ENCODE peak calls at places on chromosomes 5 and 9, in four cellular contexts. B is left ventricle myocardium inferior, K is fibroblast of mammary gland, G is fibroblast of pulmonary artery. I is an unnamed sample.

GRCh38 chr5:191036-191948 is at the start of gene LRRC14B:
- DNase-seq in B (peak), G (no peak), K (no peak), I (no peak)

GRCh38 chr5:57651127-57651526 is 168.5 kb upstream of the ACTBL2 start:
- DNase-seq in B (no peak), K (no peak), G (no peak), I (no peak)

GRCh38 chr9:109926321-109926959 is 146.4 kb downstream of the PALM2AKAP2 start:
- DNase-seq in K (no peak), G (no peak), B (no peak), I (no peak)

GRCh38 chr9:130458027-130458803 is 13.5 kb downstream of the ASS1 start:
- DNase-seq in B (no peak), G (no peak), K (no peak), I (no peak)

GRCh38 chr5:176822426-176823075 is 12.2 kb downstream of the UNC5A start:
- DNase-seq in K (no peak), B (no peak), G (no peak), I (no peak)

GRCh38 chr9:83070257-83070656 is 7.3 kb upstream of the RASEF start:
- DNase-seq in G (no peak), B (no peak), K (peak), I (peak)

GRCh38 chr5:57094753-57095683 is 78.8 kb upstream of the GPBP1 start:
- DNase-seq in B (no peak), K (peak), G (peak), I (peak)

GRCh38 chr5:123855630-123856029 is 343.7 kb downstream of the CSNK1G3 start:
- DNase-seq in G (no peak), B (no peak), K (no peak), I (no peak)

GRCh38 chr9:38026840-38027527 is 42.0 kb downstream of the SHB start:
- DNase-seq in B (no peak), G (no peak), K (no peak), I (no peak)

GRCh38 chr5:134084166-134084565 is 30.3 kb upstream of the TCF7 start:
- DNase-seq in B (no peak), K (no peak), G (no peak), I (no peak)

GRCh38 chr9:131262327-131263032 is 13.8 kb downstream of the FAM78A start:
- DNase-seq in B (no peak), G (no peak), K (no peak), I (peak)

GRCh38 chr9:117414906-117415583 is at the start of gene ASTN2:
- DNase-seq in G (no peak), K (no peak), B (no peak), I (no peak)

GRCh38 chr9:124594673-124595072 is 87.5 kb upstream of the NR5A1 start:
- DNase-seq in B (no peak), K (no peak), G (no peak), I (no peak)

GRCh38 chr9:105828596-105829213 is 134.4 kb downstream of the TMEM38B start:
- DNase-seq in B (no peak), K (no peak), G (no peak), I (no peak)

GRCh38 chr5:67301285-67301904 is 104.8 kb upstream of the CD180 start:
- DNase-seq in G (peak), B (peak), K (peak), I (peak)

GRCh38 chr9:20865357-20865756 is 166.1 kb downstream of the HACD4 start:
- DNase-seq in K (peak), B (no peak), G (no peak), I (no peak)

GRCh38 chr5:64161420-64161819 is 4.2 kb upstream of the RNF180 start:
- DNase-seq in B (no peak), G (no peak), K (no peak), I (no peak)

GRCh38 chr5:77844408-77845272 is 68.5 kb upstream of the TBCA start:
- DNase-seq in K (peak), B (no peak), G (no peak), I (peak)

GRCh38 chr9:127074561-127075548 is 47.6 kb downstream of the ANGPTL2 start:
- DNase-seq in B (no peak), G (no peak), K (no peak), I (no peak)

GRCh38 chr5:143350790-143351603 is 52.5 kb downstream of the NR3C1 start:
- DNase-seq in G (peak), K (peak), B (no peak), I (peak)

GRCh38 chr5:58886315-58887207 is 303.7 kb downstream of the RAB3C start:
- DNase-seq in B (peak), G (peak), K (peak), I (peak)

GRCh38 chr9:16664211-16664610 is 206.3 kb downstream of the BNC2 start:
- DNase-seq in K (no peak), G (no peak), B (no peak), I (peak)

GRCh38 chr5:22678886-22679285 is 174.3 kb downstream of the CDH12 start:
- DNase-seq in B (no peak), K (no peak), G (no peak), I (no peak)

GRCh38 chr5:63961598-63962161 is 565 bp downstream of the HTR1A start:
- DNase-seq in G (no peak), K (no peak), B (no peak), I (no peak)

GRCh38 chr9:126611592-126612328 is 2.0 kb upstream of the LMX1B start:
- DNase-seq in B (peak), K (peak), G (peak), I (peak)

GRCh38 chr5:139638090-139638735 is 9.9 kb upstream of the CXXC5 start:
- DNase-seq in G (peak), B (peak), K (peak), I (peak)

DNA sequence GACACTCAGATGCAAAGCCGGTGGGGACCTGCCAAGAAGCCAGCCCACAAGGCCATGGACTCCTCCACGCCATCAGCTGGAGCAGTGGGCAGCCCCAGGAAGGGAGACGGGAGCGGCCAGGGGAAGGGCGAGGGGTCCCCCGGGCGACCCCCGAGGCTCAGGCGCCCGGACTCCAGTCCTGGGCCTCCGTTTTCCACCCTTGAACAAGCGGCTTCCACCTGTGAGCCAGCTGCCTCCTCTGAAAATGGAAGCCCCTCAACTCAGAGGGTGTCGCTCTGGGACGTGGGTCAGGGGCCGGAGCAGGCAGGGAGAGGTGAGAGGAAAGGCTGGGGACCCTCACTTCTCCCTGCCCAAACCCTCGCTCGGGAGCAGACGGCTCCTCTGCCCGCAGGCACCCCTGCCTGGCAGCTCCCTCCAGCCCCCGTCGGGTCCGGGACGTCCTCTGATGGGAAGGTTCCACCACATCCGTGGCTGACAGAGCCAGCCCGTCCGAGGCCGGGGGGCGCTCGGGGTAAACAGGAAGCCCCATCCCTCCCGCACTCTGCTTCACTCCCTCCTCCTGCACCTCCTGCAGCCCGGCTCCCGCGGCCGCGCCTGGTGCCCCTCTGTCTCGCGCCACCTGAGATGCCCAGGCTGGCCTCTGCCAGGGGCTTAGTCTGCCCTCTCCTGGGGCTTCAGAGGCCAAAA is 3.7 kb upstream of the EGFL7 start:
- DNase-seq in K (no peak), B (no peak), G (no peak), I (no peak)
- H3K4me3 ChIP-seq in K (no peak), B (peak), G (no peak), I (no peak)

DNA sequence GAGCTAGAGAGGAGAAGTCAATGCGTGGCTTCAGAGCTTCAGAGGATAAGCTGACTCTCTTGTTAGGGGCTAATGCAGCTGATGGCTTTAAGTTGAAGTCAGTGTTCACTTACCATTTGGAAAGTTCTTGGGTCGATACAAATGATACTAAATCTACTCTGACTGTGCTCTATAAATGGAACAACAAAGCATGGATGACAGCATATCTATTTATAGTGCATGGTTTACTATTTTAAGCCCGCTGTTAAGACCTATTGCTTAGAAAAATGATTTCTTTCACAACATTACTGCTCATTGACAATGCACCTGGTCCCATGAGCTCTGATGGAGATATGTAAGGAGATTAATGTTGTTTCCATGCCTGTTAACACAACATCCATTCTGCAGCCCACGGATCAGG is 435.6 kb downstream of the MAT2B start:
- DNase-seq in K (no peak), B (no peak), G (no peak), I (no peak)
- TF ChIP-seq CTCF in K (no peak), B (no peak), G (no peak), I (no peak)

GRCh38 chr5:147559725-147560124 is 49.9 kb upstream of the DPYSL3 start:
- DNase-seq in K (no peak), G (no peak), B (no peak), I (peak)

GRCh38 chr5:147560982-147561381 is 51.1 kb upstream of the DPYSL3 start:
- DNase-seq in G (no peak), B (no peak), K (no peak), I (no peak)

GRCh38 chr5:147558131-147558730 is 48.4 kb upstream of the DPYSL3 start:
- DNase-seq in B (no peak), K (no peak), G (peak), I (no peak)

GRCh38 chr5:147558826-147559225 is 49.0 kb upstream of the DPYSL3 start:
- DNase-seq in K (peak), B (peak), G (peak), I (peak)

GRCh38 chr5:147561435-147561834 is 51.6 kb upstream of the DPYSL3 start:
- DNase-seq in K (no peak), G (no peak), B (no peak), I (no peak)
- H3K4me3 ChIP-seq in K (no peak), G (no peak), B (no peak), I (no peak)

GRCh38 chr9:129177791-129178578 is at the start of gene IER5L:
- DNase-seq in K (peak), G (peak), B (peak), I (peak)
- TF ChIP-seq CTCF in K (no peak), G (no peak), B (no peak), I (peak)

DNA sequence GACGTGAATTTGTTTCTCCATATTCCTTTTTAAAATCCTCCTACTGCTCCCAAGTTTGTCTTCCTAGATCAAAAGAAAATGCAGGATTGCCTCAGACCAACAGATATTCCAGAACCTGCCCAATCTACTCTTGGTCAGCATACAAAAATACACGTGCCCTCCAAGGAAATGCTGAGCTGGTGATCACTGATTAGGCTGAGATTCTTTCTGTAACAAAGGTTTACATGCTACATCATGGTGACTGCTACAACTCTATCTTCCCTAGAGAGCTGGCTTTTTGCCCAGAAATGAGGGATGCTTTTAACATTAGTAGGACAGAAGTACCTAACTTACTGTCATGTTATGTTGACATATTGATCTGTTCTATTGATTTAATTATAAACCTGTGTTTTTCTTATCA is 35.5 kb downstream of the OR2Y1 start:
- DNase-seq in G (peak), K (peak), B (no peak), I (peak)
- H3K4me3 ChIP-seq in G (no peak), K (no peak), B (no peak), I (no peak)

GRCh38 chr5:113295111-113295539 is 139.7 kb downstream of the TSSK1B start:
- DNase-seq in B (no peak), G (no peak), K (no peak), I (no peak)

GRCh38 chr5:113293613-113294340 is 141.0 kb downstream of the TSSK1B start:
- DNase-seq in K (peak), G (peak), B (no peak), I (peak)

GRCh38 chr5:113293068-113293571 is 141.7 kb downstream of the TSSK1B start:
- DNase-seq in B (no peak), G (peak), K (no peak), I (peak)

GRCh38 chr5:113292535-113292934 is 142.3 kb downstream of the TSSK1B start:
- DNase-seq in K (no peak), G (peak), B (no peak), I (no peak)

DNA sequence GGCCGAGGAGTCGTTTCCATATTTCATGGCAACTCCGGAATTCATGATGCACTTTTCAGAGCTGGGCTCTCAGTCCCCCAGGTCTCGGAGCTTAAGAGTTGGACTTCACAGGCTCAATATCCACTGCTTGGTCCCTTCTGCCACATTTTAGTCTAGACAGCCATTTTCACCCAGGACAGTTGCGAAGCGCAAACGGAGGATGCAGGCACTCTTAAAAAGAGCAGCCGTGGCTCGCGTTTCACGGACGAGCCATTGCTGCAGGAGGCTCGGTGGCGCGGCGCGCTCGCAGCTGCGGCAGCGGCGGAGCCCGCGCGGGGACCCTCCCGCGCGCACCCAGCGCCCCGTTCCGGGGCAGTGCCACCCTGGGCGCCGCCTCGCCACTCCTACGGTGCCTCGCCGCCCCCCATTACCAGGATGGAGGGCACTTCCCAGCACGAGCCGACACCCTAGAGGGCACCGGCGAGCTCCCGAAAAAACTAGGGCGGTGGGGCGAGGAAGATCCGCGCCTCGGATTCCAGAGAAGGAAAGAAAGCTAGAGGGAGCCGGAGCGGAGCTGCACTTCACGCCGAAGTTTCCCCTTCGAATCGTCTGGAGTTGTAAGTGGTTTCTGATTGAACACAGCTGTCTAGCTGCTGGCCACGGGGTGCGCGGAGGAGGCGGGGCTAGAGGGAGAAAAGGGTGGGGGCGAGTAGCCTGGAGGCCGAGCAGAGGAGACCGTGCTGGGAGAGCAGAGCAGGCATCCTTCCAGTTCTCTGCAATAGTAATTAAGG is 140.3 kb downstream of the TSSK1B start:
- DNase-seq in K (peak), G (peak), B (peak), I (peak)
- TF ChIP-seq CTCF in K (peak), G (peak), B (peak), I (peak)

GRCh38 chr9:135090081-135090480 is 2.6 kb downstream of the OLFM1 start:
- DNase-seq in K (no peak), G (no peak), B (no peak), I (no peak)

GRCh38 chr9:135087899-135088347 is 455 bp downstream of the OLFM1 start:
- DNase-seq in B (no peak), K (no peak), G (no peak), I (no peak)

GRCh38 chr9:135088348-135088978 is 995 bp downstream of the OLFM1 start:
- DNase-seq in B (no peak), K (no peak), G (no peak), I (no peak)

GRCh38 chr9:135090547-135090946 is 3.1 kb downstream of the OLFM1 start:
- DNase-seq in B (no peak), G (no peak), K (no peak), I (no peak)

DNA sequence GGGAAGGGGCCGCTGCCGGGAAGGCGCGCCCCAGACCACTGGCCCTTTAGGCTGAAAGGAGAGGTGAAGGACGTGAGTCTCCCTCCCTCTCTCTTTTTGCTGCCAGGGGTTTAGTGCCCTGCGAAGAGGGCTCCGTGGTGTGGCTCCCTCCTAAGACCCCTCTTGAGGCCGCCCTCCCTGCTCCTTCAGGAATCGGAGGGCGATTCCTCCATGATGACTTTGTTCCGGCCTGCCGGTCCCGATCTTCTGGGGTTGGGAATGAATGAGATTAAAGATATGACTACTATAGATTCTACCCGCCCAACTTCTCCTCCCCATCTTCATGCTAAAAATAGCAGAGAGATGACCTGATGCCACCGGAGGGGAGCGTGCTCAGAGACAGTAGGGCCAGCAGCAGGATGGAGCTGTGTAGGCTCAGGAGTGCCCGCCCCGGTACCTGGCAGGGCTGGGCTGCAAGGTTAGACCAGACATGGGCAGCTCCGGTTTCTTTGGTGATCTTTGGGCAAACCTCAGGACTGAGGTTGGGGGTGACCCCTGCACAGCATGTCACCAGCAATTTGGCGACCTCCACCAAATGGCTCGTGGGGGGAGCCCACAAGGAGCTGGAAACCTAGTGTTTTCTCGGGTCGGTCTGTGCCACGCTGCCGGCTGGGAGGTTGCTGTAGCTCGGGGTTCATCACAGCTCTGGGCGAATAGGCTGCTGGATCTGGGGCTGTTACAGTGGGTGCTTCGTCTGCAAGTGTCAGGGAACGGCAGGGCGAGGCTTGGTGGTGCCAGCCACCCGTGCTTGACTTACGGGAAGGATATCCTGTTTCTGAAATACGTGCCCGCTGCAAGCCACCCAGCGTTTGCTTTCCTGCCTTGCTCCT is 1.7 kb downstream of the OLFM1 start:
- DNase-seq in K (no peak), G (no peak), B (no peak), I (no peak)
- H3K4me3 ChIP-seq in K (no peak), G (no peak), B (peak), I (no peak)

GRCh38 chr9:89592963-89593775 is 11.6 kb upstream of the GADD45G start:
- DNase-seq in B (no peak), K (peak), G (peak), I (peak)
- TF ChIP-seq CTCF in B (no peak), K (no peak), G (peak), I (peak)

DNA sequence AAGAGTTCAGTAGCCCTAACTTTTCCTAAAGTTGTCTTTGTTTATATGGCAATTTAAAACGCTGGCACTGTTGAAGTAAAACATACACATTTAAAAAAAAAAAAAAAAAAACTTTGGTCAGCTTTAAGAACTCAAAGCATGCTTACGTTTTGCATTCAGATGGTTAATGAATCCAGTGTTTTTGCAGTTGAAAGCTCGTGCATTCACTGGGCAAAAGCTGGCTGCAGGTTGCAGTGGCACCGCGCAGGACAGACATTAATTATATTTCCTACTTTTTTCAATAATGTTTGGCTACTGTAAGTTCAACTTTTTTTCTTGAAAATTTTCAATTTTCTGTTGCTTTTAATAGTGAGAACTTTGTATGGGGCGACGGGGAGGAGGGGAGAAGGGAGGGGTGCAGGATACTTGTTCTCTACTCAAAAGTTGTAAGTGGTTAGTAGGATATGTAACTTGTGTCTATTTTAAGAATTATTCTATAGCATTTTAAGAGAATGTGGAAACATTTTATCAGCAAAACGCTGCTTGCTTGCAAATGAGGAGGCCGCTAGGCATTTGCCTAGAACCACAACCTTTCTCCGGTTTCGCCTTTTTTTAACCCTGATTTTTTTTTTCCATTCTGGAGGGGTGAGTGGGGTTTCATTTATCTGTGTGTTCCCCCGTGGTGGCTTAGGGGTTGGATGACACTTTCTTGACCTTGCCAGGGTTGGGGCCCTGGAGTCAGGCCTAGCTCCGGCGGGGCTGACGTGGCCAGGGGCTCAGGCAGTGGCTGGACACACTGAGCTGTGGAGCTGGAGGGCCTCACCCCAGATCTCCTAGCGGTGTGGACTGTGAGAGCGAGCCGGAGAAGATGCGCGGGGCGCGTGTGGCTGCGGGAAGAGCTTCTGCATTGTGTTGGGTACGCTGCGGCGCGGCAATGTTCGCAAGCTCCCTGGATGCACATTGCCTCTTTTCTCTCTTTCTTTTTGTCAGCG is 4.2 kb downstream of the NR2F1 start:
- DNase-seq in G (no peak), B (no peak), K (peak), I (peak)
- H3K4me3 ChIP-seq in G (peak), B (no peak), K (peak), I (peak)

GRCh38 chr5:34020717-34021116 is 12.9 kb upstream of the AMACR start:
- DNase-seq in K (no peak), G (no peak), B (no peak), I (no peak)
- TF ChIP-seq CTCF in K (no peak), G (no peak), B (no peak), I (no peak)

I was measured in choroid plexus epithelial cell.